ENCODE peak calls at places on chromosomes 16 and 17, in four cellular contexts. T, D, A and S are unnamed samples.

GRCh38 chr17:42118545-42118944 is 2.6 kb downstream of the KAT2A start:
- DNase-seq in D (no peak), A (peak), T (no peak), S (no peak)

GRCh38 chr17:596763-597644 is 117.6 kb downstream of the VPS53 start:
- DNase-seq in D (no peak), A (peak), T (peak), S (no peak)

GRCh38 chr17:44522883-44523671 is 19.9 kb upstream of the GPATCH8 start:
- DNase-seq in A (peak), D (peak), T (no peak), S (no peak)

GRCh38 chr17:8889458-8890210 is 22.2 kb upstream of the PIK3R6 start:
- DNase-seq in T (no peak), A (no peak), D (peak), S (no peak)

GRCh38 chr16:10922328-10923145 is 19.7 kb downstream of the DEXI start:
- DNase-seq in A (no peak), T (peak), D (peak), S (no peak)

GRCh38 chr16:71367243-71367976 is 8.9 kb downstream of the CALB2 start:
- DNase-seq in D (no peak), T (peak), A (peak), S (no peak)

GRCh38 chr17:43791589-43791988 is 11.4 kb downstream of the CFAP97D1 start:
- DNase-seq in D (no peak), A (peak), T (peak), S (no peak)

GRCh38 chr17:64920419-64921172 is 1.3 kb upstream of the LRRC37A3 start:
- DNase-seq in D (no peak), T (no peak), A (no peak), S (no peak)

GRCh38 chr16:16108759-16109158 is 114.5 kb downstream of the ABCC6 start:
- DNase-seq in D (no peak), T (no peak), A (no peak), S (no peak)

GRCh38 chr17:9290226-9290613 is 268.9 kb downstream of the NTN1 start:
- DNase-seq in D (no peak), T (no peak), A (no peak), S (no peak)

GRCh38 chr16:19751478-19751877 is 33.4 kb downstream of the IQCK start:
- DNase-seq in A (no peak), T (no peak), D (no peak), S (no peak)

GRCh38 chr17:65515512-65515911 is 45.9 kb downstream of the AXIN2 start:
- DNase-seq in A (no peak), T (no peak), D (no peak), S (no peak)

GRCh38 chr17:82647593-82648164 is 565 bp downstream of the WDR45B start:
- DNase-seq in A (no peak), D (no peak), T (no peak), S (no peak)

DNA sequence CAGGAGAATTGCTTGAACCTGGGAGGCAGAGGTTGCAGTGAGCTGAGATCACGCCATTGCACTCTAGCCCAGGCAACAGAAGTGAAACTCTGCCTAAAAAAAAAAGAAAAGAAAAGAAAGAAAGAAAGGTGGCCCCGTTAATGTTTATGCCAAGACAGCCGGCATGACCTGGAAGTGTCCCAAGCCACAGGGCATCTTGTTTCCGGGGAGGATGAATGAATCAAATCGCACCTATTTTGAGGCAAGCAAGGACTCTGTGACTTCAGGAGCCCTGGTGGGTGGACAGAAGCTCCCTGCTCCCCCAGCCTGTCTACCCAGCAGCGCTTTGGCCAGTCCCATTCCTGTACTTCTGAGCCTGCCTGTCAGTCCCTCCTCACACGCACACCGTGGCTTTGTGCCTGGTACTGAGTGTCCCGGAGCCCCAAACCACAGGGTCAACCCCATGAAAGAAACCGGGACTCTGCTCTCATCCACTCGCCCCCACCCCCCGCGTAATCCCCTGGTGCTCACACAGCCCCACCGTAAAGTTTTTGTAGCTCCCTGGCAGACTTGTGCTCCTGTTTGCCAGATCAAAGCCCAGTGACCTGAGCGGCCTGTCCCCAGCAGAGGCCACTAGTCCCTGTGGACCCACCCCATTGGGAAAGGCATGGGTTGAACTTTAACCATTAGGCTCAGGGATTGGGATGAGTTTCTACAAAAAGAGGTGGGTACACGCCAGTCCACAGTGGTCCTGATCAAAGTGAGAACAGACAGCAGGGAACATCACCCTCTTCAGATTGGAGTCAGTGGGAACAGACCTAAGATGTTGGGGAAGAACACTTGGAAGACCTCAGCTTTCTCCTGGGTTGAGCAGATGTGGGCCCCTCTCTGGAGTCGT is 19.3 kb downstream of the CD2BP2 start:
- DNase-seq in D (peak), T (no peak), A (peak), S (no peak)
- H3K4me3 ChIP-seq in D (peak), T (peak), A (peak), S (peak)

GRCh38 chr16:88681084-88681680 is 5.1 kb downstream of the SNAI3 start:
- DNase-seq in A (no peak), D (no peak), T (no peak), S (no peak)
- TF ChIP-seq CTCF in A (peak), D (no peak), T (peak), S (peak)

GRCh38 chr17:29068828-29069227 is 25.9 kb downstream of the PIPOX start:
- DNase-seq in D (no peak), A (no peak), T (no peak), S (no peak)

GRCh38 chr17:29066603-29067002 is 23.7 kb downstream of the PIPOX start:
- DNase-seq in T (no peak), A (no peak), D (no peak), S (no peak)

GRCh38 chr17:29069526-29070041 is 26.6 kb downstream of the PIPOX start:
- DNase-seq in A (no peak), D (no peak), T (no peak), S (no peak)

GRCh38 chr17:29063992-29064391 is 21.1 kb downstream of the PIPOX start:
- DNase-seq in T (no peak), A (no peak), D (no peak), S (no peak)

GRCh38 chr17:29066053-29066452 is 23.1 kb downstream of the PIPOX start:
- DNase-seq in T (no peak), D (no peak), A (no peak), S (no peak)
- H3K4me3 ChIP-seq in T (no peak), D (no peak), A (no peak), S (no peak)

GRCh38 chr17:70099267-70099666 is 24.2 kb downstream of the KCNJ16 start:
- DNase-seq in A (no peak), T (no peak), D (no peak), S (no peak)

GRCh38 chr17:70099884-70100283 is 24.9 kb downstream of the KCNJ16 start:
- DNase-seq in D (no peak), T (no peak), A (no peak), S (no peak)

GRCh38 chr17:70102531-70102930 is 27.5 kb downstream of the KCNJ16 start:
- DNase-seq in A (no peak), D (no peak), T (no peak), S (no peak)

GRCh38 chr17:70098030-70098429 is 23.0 kb downstream of the KCNJ16 start:
- DNase-seq in D (no peak), T (no peak), A (no peak), S (no peak)

DNA sequence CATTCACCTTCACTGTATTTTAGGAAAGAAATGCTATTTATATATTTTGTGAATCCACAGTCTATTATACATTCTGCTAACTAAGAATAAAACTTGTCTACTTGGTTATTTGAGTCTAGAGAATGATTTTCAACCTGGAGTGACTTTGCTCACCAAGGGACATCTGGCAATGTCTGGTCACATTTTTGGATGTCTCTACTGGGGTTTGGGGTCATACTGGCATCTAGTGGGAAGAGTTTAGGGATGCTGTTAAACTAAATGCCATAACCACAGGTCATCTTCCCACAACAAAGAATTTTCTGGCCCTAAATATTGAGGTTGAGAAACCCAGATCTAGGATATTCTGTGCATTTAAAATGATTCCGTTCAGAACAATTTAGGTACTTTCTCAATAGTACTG is 26.0 kb downstream of the KCNJ16 start:
- DNase-seq in A (peak), D (no peak), T (no peak), S (no peak)
- TF ChIP-seq CTCF in A (peak), D (peak), T (no peak), S (peak)

GRCh38 chr16:13312063-13312462 is 410.7 kb downstream of the SHISA9 start:
- DNase-seq in T (no peak), A (no peak), D (no peak), S (no peak)

GRCh38 chr16:13305019-13305755 is 403.8 kb downstream of the SHISA9 start:
- DNase-seq in A (peak), D (no peak), T (peak), S (no peak)

GRCh38 chr16:13307861-13308260 is 406.5 kb downstream of the SHISA9 start:
- DNase-seq in A (no peak), D (no peak), T (peak), S (no peak)

GRCh38 chr16:13306153-13306552 is 404.8 kb downstream of the SHISA9 start:
- DNase-seq in A (no peak), D (no peak), T (no peak), S (no peak)

DNA sequence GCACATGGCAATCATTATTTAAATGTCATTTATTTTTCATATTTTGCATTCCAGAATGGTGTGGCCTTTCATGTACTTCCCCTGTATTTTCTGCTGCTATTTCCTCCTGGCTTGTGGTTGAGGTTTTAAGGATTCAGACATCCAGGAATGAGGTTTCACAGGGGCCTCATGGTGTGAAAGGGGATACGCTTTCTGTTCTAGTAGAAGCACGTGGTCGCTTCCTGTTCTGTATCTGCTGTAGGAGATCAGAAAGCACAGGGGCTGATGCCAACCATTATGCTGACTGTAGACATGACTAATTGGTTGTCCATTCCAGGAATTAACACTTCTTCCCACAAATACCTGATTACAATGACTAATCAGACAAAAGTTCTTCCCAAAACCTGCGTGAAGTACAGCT is 405.9 kb downstream of the SHISA9 start:
- DNase-seq in T (peak), D (no peak), A (peak), S (no peak)
- H3K4me3 ChIP-seq in T (no peak), D (no peak), A (no peak), S (no peak)

DNA sequence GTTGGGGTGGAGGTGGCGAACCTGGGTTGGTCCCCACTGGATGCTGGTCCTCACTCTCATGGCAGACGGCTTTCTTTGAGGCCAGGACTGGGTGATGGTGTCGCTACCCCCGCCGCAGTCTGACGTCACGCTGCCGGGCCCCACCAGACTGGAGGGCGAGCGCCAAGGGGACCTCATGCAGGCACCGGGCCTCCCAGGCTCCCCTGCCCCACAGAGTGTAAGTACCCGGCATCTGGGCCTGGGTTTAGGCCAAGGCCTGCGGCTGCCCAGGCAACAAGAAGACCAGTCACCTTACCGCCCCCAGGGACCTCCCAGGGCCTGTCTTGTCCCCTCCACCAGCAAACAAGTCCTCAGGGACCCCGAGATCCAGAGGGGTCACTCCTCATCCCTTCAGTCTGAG is 17.7 kb downstream of the FOXN1 start:
- DNase-seq in D (no peak), A (no peak), T (no peak), S (no peak)
- TF ChIP-seq CTCF in D (no peak), A (no peak), T (no peak), S (no peak)

GRCh38 chr17:48569676-48570324 is 8.3 kb downstream of the HOXB4 start:
- DNase-seq in A (no peak), D (no peak), T (no peak), S (no peak)

GRCh38 chr17:48568499-48569259 is 9.5 kb downstream of the HOXB4 start:
- DNase-seq in D (no peak), A (no peak), T (no peak), S (no peak)

GRCh38 chr17:48571826-48572417 is 6.2 kb downstream of the HOXB4 start:
- DNase-seq in D (no peak), A (no peak), T (no peak), S (no peak)

GRCh38 chr17:48571024-48571818 is 6.9 kb downstream of the HOXB4 start:
- DNase-seq in A (no peak), T (no peak), D (no peak), S (no peak)

DNA sequence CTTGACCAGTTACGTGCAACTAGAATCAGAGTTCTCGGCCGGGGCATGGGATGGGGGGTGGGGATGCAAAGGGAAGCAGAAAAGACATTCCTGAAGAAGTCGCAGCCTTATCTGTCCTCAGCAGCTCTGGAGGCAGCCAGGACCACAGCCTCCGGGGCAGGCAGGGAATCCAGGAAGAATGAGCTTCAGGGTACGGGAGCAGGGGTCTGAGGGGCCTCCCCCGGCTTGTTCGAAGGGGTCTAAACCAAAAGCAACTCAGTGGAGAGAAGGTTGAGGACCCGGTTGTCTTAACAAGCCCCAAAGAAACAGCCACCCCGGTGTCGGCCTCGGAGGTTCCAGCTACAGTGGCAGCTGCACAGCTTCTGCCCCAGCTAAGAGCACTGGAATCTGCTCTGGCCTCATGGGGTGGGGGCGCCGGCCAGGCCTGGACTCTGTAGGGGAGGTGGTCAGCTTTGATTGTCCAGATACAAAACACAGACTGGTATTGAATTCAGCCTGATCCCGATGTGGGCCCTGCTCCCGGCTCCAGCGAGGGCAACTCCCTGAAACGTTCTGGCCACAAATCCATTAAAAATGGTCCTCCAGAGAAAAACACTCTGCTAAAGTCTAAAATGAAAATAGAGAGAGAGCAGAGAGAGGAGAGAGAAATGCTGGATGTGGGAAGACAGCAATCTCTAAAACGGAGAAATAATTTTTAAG is 7.7 kb downstream of the HOXB4 start:
- DNase-seq in A (no peak), T (no peak), D (no peak), S (no peak)
- H3K4me3 ChIP-seq in A (no peak), T (no peak), D (no peak), S (peak)

GRCh38 chr16:46688657-46689491 is at the start of gene VPS35:
- DNase-seq in A (peak), D (peak), T (peak), S (peak)
- TF ChIP-seq CTCF in A (no peak), D (peak), T (no peak), S (peak)

GRCh38 chr17:20072692-20072992 is 63.5 kb downstream of the SPECC1 start:
- DNase-seq in A (no peak), D (no peak), T (no peak), S (no peak)

GRCh38 chr17:20073056-20073979 is 64.2 kb downstream of the SPECC1 start:
- DNase-seq in T (no peak), D (peak), A (peak), S (no peak)

GRCh38 chr17:20074001-20074400 is 64.8 kb downstream of the SPECC1 start:
- DNase-seq in A (no peak), D (no peak), T (no peak), S (no peak)

GRCh38 chr17:20071824-20072691 is 62.9 kb downstream of the SPECC1 start:
- DNase-seq in T (no peak), A (no peak), D (no peak), S (no peak)

DNA sequence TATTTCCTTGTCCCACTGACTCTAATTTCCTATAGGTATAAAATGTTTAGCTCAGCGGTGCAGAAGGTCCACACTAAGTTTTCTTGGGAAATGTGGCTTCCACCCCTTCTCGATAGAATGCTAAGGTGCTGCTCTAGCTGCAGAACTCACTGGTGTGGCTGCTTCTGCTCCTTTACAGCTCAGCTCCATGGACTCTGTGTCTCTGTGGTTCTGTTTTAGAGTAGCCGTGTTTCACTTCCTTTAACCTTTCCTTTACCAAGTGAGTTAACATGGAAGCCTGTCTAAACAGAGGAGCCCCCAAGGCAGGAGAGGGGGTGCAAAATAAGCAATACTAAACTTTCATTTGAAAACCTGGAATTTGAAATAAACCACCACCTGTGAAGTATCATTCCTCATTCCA is 65.3 kb downstream of the SPECC1 start:
- DNase-seq in T (no peak), D (no peak), A (no peak), S (no peak)
- H3K4me3 ChIP-seq in T (no peak), D (peak), A (no peak), S (no peak)

GRCh38 chr17:37813753-37814152 is 68.9 kb upstream of the HNF1B start:
- DNase-seq in T (peak), A (peak), D (no peak), S (peak)

GRCh38 chr17:37815516-37815915 is 70.7 kb upstream of the HNF1B start:
- DNase-seq in A (no peak), D (no peak), T (no peak), S (no peak)

GRCh38 chr17:37818689-37819088 is 73.8 kb upstream of the HNF1B start:
- DNase-seq in A (peak), D (no peak), T (no peak), S (peak)

GRCh38 chr17:37820313-37821024 is 75.6 kb upstream of the HNF1B start:
- DNase-seq in D (no peak), A (no peak), T (no peak), S (no peak)

GRCh38 chr17:37816951-37817350 is 72.1 kb upstream of the HNF1B start:
- DNase-seq in D (no peak), T (no peak), A (no peak), S (no peak)
- TF ChIP-seq CTCF in D (no peak), T (no peak), A (peak), S (no peak)